ENCODE peak calls at places on chromosomes 5 and 9, in five cellular contexts. E is adrenal gland, X is GM12865, Z is H9, P is WTC11. V is an unnamed sample.

GRCh38 chr9:110320651-110321050 is 17.0 kb downstream of the TXNDC8 start:
- DNase-seq in E (no peak), X (no peak), Z (no peak), P (no peak), V (no peak)

GRCh38 chr9:34381323-34381722 is 4.6 kb upstream of the MYORG start:
- DNase-seq in E (no peak), X (no peak), Z (peak), P (peak), V (peak)

GRCh38 chr9:111572945-111573604 is 26.4 kb downstream of the PTGR1 start:
- DNase-seq in E (peak), X (no peak), Z (no peak), P (no peak), V (no peak)

GRCh38 chr9:114364123-114364522 is 23.7 kb downstream of the AKNA start:
- DNase-seq in E (no peak), X (no peak), Z (no peak), P (no peak), V (no peak)

GRCh38 chr9:137441289-137441934 is at the start of gene ENTPD8:
- DNase-seq in E (no peak), X (no peak), Z (peak), P (peak), V (peak)

GRCh38 chr5:102811962-102812361 is 56.9 kb downstream of the PAM start:
- DNase-seq in E (no peak), X (no peak), Z (no peak), P (no peak), V (no peak)

GRCh38 chr9:22257026-22257425 is 189.6 kb upstream of the DMRTA1 start:
- DNase-seq in E (no peak), X (no peak), Z (no peak), P (no peak), V (no peak)

GRCh38 chr5:119367502-119368237 is 11.9 kb downstream of the TNFAIP8 start:
- DNase-seq in E (no peak), X (peak), Z (no peak), P (no peak), V (no peak)

GRCh38 chr9:137411670-137412380 is 11.1 kb downstream of the EXD3 start:
- DNase-seq in E (peak), X (peak), Z (peak), P (no peak), V (no peak)

GRCh38 chr5:43573058-43573457 is 16.2 kb upstream of the PAIP1 start:
- DNase-seq in E (no peak), X (no peak), Z (no peak), P (no peak), V (no peak)

GRCh38 chr5:58184910-58185309 is 275.0 kb downstream of the PLK2 start:
- DNase-seq in E (no peak), X (no peak), Z (no peak), P (no peak), V (no peak)

GRCh38 chr5:137672001-137672400 is 63.9 kb downstream of the KLHL3 start:
- DNase-seq in E (no peak), X (no peak), Z (no peak), P (no peak), V (no peak)

GRCh38 chr5:142931896-142932686 is 161.9 kb downstream of the ARHGAP26 start:
- DNase-seq in E (no peak), X (no peak), Z (no peak), P (peak), V (no peak)

GRCh38 chr9:81984911-81985310 is 3.7 kb upstream of the SPATA31D1 start:
- DNase-seq in E (no peak), X (no peak), Z (no peak), P (no peak), V (no peak)

GRCh38 chr5:78600656-78601452 is 47.7 kb downstream of the LHFPL2 start:
- DNase-seq in E (no peak), X (no peak), Z (no peak), P (no peak), V (no peak)

GRCh38 chr5:127442085-127442484 is 75.4 kb upstream of the PRRC1 start:
- DNase-seq in E (no peak), X (peak), Z (no peak), P (no peak), V (no peak)

GRCh38 chr5:67515020-67515689 is 318.6 kb upstream of the CD180 start:
- DNase-seq in E (no peak), X (peak), Z (no peak), P (no peak), V (no peak)

GRCh38 chr9:35935261-35935660 is 22.7 kb downstream of the OR2S2 start:
- DNase-seq in E (no peak), X (no peak), Z (no peak), P (no peak), V (no peak)

GRCh38 chr9:100690438-100690837 is 112.6 kb downstream of the CAVIN4 start:
- DNase-seq in E (no peak), X (peak), Z (no peak), P (no peak), V (no peak)

GRCh38 chr5:6611561-6612256 is 21.1 kb downstream of the NSUN2 start:
- DNase-seq in E (no peak), X (no peak), Z (no peak), P (no peak), V (no peak)

GRCh38 chr5:95327211-95327610 is 42.3 kb upstream of the MCTP1 start:
- DNase-seq in E (no peak), X (no peak), Z (no peak), P (no peak), V (no peak)

GRCh38 chr5:543755-544674 is 19.8 kb upstream of the SLC9A3 start:
- DNase-seq in E (peak), X (peak), Z (no peak), P (peak), V (no peak)

GRCh38 chr5:10387690-10388089 is 34.2 kb downstream of the MARCHF6 start:
- DNase-seq in E (no peak), X (no peak), Z (no peak), P (no peak), V (no peak)

GRCh38 chr5:132889501-132889900 is 16.0 kb downstream of the LEAP2 start:
- DNase-seq in E (no peak), X (no peak), Z (no peak), P (no peak), V (no peak)

GRCh38 chr5:175616083-175616482 is 41.8 kb upstream of the HRH2 start:
- DNase-seq in E (no peak), X (no peak), Z (no peak), P (no peak), V (no peak)

GRCh38 chr5:97142521-97143254 is at the start of gene LIX1:
- DNase-seq in E (peak), X (peak), Z (peak), P (peak), V (peak)

GRCh38 chr9:16133556-16134227 is 580.8 kb downstream of the CCDC171 start:
- DNase-seq in E (peak), X (peak), Z (peak), P (peak), V (peak)

GRCh38 chr5:32225445-32225844 is 51.3 kb upstream of the GOLPH3 start:
- DNase-seq in E (no peak), X (no peak), Z (no peak), P (no peak), V (no peak)

GRCh38 chr5:62167651-62168050 is 138.4 kb upstream of the KIF2A start:
- DNase-seq in E (no peak), X (no peak), Z (no peak), P (no peak), V (no peak)

GRCh38 chr9:72132052-72132451 is 17.2 kb upstream of the GDA start:
- DNase-seq in E (no peak), X (no peak), Z (no peak), P (no peak), V (no peak)

GRCh38 chr5:149154629-149155028 is 13.3 kb downstream of the ABLIM3 start:
- DNase-seq in E (no peak), X (no peak), Z (no peak), P (no peak), V (no peak)
- TF ChIP-seq CTCF in E (no peak), X (no peak), Z (no peak), P (no peak), V (no peak)

GRCh38 chr9:87336914-87337333 is 160.7 kb upstream of the DAPK1 start:
- DNase-seq in E (peak), X (peak), Z (no peak), P (no peak), V (no peak)
- TF ChIP-seq CTCF in E (peak), X (peak), Z (peak), P (peak), V (peak)

GRCh38 chr9:127705577-127706215 is 1.1 kb upstream of the CFAP157 start:
- DNase-seq in E (no peak), X (no peak), Z (no peak), P (no peak), V (no peak)

GRCh38 chr9:127710204-127710805 is 3.5 kb downstream of the CFAP157 start:
- DNase-seq in E (no peak), X (no peak), Z (no peak), P (no peak), V (no peak)

GRCh38 chr9:127706836-127707241 is at the start of gene CFAP157:
- DNase-seq in E (no peak), X (no peak), Z (peak), P (peak), V (peak)

GRCh38 chr9:127708952-127709587 is 2.3 kb downstream of the CFAP157 start:
- DNase-seq in E (no peak), X (no peak), Z (no peak), P (no peak), V (no peak)

DNA sequence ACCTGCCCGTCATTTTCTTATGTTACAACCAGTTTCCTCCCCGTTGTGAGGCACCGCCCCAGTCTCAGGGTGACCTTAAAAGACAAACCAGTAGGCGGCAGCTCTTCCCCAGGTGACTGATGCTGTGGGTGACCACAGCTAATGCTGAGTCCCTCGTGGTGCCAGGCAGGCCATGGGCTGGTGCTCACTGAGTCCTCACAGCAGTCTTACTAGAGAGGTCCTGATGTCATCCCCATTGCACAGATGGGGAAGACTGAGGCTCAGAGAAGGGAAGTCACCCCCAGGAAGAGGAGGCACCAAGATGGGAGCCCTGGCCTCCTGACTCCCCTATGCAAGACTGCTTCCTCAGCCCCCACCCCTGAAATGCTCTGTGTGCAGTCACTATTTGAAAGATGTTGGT is 978 bp downstream of the CFAP157 start:
- DNase-seq in E (no peak), X (peak), Z (no peak), P (no peak), V (no peak)
- TF ChIP-seq CTCF in E (no peak), X (peak), Z (peak), P (no peak), V (no peak)

GRCh38 chr5:15450949-15451348 is 49.0 kb upstream of the FBXL7 start:
- DNase-seq in E (no peak), X (no peak), Z (no peak), P (no peak), V (no peak)

GRCh38 chr5:15452780-15453179 is 47.2 kb upstream of the FBXL7 start:
- DNase-seq in E (no peak), X (no peak), Z (no peak), P (no peak), V (no peak)

GRCh38 chr5:15447209-15447608 is 52.8 kb upstream of the FBXL7 start:
- DNase-seq in E (no peak), X (no peak), Z (no peak), P (no peak), V (no peak)

GRCh38 chr5:15452030-15452429 is 48.0 kb upstream of the FBXL7 start:
- DNase-seq in E (no peak), X (no peak), Z (no peak), P (no peak), V (no peak)

DNA sequence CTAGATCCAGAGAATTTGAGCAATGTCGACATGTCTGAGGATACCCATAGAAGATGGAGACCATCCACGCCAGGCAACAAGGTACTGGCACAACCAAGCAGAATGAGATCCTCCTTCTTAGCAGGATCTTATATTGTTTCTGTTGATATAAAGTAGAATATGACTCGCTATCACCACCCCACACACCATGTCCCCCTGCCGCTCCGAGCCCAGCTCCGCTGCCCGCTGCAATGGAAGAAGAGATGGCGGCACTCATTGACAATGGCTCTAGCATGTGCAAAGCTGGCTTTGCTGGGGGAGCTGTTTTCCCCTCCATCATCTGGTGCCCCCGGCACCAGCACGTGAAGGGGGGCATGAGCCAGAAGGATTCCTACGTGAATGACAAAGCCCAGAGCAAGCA is 49.5 kb upstream of the FBXL7 start:
- DNase-seq in E (no peak), X (no peak), Z (no peak), P (no peak), V (no peak)
- TF ChIP-seq CTCF in E (no peak), X (no peak), Z (no peak), P (no peak), V (no peak)

DNA sequence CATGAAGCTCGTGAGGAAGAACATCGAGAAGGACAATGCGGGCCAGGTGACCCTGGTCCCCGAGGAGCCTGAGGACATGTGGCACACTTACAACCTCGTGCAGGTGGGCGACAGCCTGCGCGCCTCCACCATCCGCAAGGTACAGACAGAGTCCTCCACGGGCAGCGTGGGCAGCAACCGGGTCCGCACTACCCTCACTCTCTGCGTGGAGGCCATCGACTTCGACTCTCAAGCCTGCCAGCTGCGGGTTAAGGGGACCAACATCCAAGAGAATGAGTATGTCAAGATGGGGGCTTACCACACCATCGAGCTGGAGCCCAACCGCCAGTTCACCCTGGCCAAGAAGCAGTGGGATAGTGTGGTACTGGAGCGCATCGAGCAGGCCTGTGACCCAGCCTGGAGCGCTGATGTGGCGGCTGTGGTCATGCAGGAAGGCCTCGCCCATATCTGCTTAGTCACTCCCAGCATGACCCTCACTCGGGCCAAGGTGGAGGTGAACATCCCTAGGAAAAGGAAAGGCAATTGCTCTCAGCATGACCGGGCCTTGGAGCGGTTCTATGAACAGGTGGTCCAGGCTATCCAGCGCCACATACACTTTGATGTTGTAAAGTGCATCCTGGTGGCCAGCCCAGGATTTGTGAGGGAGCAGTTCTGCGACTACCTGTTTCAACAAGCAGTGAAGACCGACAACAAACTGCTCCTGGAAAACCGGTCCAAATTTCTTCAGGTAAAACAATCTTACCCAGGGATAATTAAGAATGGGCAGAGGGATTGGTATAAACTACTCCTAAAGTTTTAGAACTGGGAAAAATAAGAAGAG is 12.9 kb downstream of the ITGA1 start:
- DNase-seq in E (peak), X (peak), Z (peak), P (peak), V (peak)
- TF ChIP-seq CTCF in E (no peak), X (no peak), Z (peak), P (no peak), V (no peak)

GRCh38 chr5:154465169-154465568 is 12.9 kb downstream of the HAND1 start:
- DNase-seq in E (peak), X (no peak), Z (no peak), P (no peak), V (no peak)

GRCh38 chr5:154464435-154464834 is 13.6 kb downstream of the HAND1 start:
- DNase-seq in E (no peak), X (no peak), Z (no peak), P (no peak), V (no peak)

GRCh38 chr5:154460172-154460571 is 14.4 kb downstream of the SAP30L start:
- DNase-seq in E (no peak), X (no peak), Z (no peak), P (no peak), V (no peak)

GRCh38 chr5:154459015-154459414 is 13.2 kb downstream of the SAP30L start:
- DNase-seq in E (no peak), X (no peak), Z (no peak), P (no peak), V (no peak)

GRCh38 chr5:154461531-154461930 is 15.7 kb downstream of the SAP30L start:
- DNase-seq in E (no peak), X (no peak), Z (peak), P (peak), V (no peak)
- TF ChIP-seq CTCF in E (no peak), X (no peak), Z (peak), P (no peak), V (peak)